ENCODE peak calls at places on chromosome 6, in ten cellular contexts. One of them, this sample, is unnamed.

GRCh38 chr6:3916211-3916610 is 67.0 kb downstream of the FAM50B start:
- DNase-seq in GM18507: no peak
- DNase-seq in T1000: no peak
- DNase-seq in central memory CD4-positive, alpha-beta T cell: no peak
- DNase-seq in NCI-H748 treated with DMSO at 0.1 percent for 48 hours: no peak
- DNase-seq in GM23338: no peak
- DNase-seq in left kidney: no peak
- DNase-seq in activated CD4-positive, alpha-beta T cell treated with anti-CD3 and anti-CD28 coated beads for 24 hours: no peak
- DNase-seq in body of pancreas: no peak
- DNase-seq in activated CD4-positive, CD25-positive, alpha-beta regulatory T cell: no peak
- DNase-seq in this sample: no peak

GRCh38 chr6:112879920-112880413 is 532.8 kb downstream of the RFPL4B start:
- DNase-seq in GM18507: peak
- DNase-seq in T1000: no peak
- DNase-seq in central memory CD4-positive, alpha-beta T cell: no peak
- DNase-seq in NCI-H748 treated with DMSO at 0.1 percent for 48 hours: no peak
- DNase-seq in GM23338: peak
- DNase-seq in left kidney: peak
- DNase-seq in activated CD4-positive, alpha-beta T cell treated with anti-CD3 and anti-CD28 coated beads for 24 hours: no peak
- DNase-seq in body of pancreas: peak
- DNase-seq in activated CD4-positive, CD25-positive, alpha-beta regulatory T cell: no peak
- DNase-seq in this sample: no peak

GRCh38 chr6:41687501-41688175 is 47.8 kb downstream of the TFEB start:
- DNase-seq in GM18507: no peak
- DNase-seq in T1000: no peak
- DNase-seq in central memory CD4-positive, alpha-beta T cell: no peak
- DNase-seq in NCI-H748 treated with DMSO at 0.1 percent for 48 hours: no peak
- DNase-seq in GM23338: peak
- DNase-seq in left kidney: no peak
- DNase-seq in activated CD4-positive, alpha-beta T cell treated with anti-CD3 and anti-CD28 coated beads for 24 hours: no peak
- DNase-seq in body of pancreas: no peak
- DNase-seq in activated CD4-positive, CD25-positive, alpha-beta regulatory T cell: no peak
- DNase-seq in this sample: no peak

GRCh38 chr6:163413345-163414116 is 987 bp upstream of the QKI start:
- DNase-seq in GM18507: peak
- DNase-seq in T1000: peak
- DNase-seq in central memory CD4-positive, alpha-beta T cell: peak
- DNase-seq in NCI-H748 treated with DMSO at 0.1 percent for 48 hours: peak
- DNase-seq in GM23338: peak
- DNase-seq in left kidney: peak
- DNase-seq in activated CD4-positive, alpha-beta T cell treated with anti-CD3 and anti-CD28 coated beads for 24 hours: peak
- DNase-seq in body of pancreas: peak
- DNase-seq in activated CD4-positive, CD25-positive, alpha-beta regulatory T cell: peak
- DNase-seq in this sample: peak

GRCh38 chr6:63923139-63923739 is 287.6 kb downstream of the PHF3 start:
- DNase-seq in GM18507: peak
- DNase-seq in T1000: no peak
- DNase-seq in central memory CD4-positive, alpha-beta T cell: no peak
- DNase-seq in NCI-H748 treated with DMSO at 0.1 percent for 48 hours: peak
- DNase-seq in GM23338: peak
- DNase-seq in left kidney: peak
- DNase-seq in activated CD4-positive, alpha-beta T cell treated with anti-CD3 and anti-CD28 coated beads for 24 hours: no peak
- DNase-seq in body of pancreas: no peak
- DNase-seq in activated CD4-positive, CD25-positive, alpha-beta regulatory T cell: no peak
- DNase-seq in this sample: no peak

GRCh38 chr6:86147311-86147710 is 504.6 kb upstream of the SYNCRIP start:
- DNase-seq in GM18507: no peak
- DNase-seq in T1000: no peak
- DNase-seq in central memory CD4-positive, alpha-beta T cell: no peak
- DNase-seq in NCI-H748 treated with DMSO at 0.1 percent for 48 hours: no peak
- DNase-seq in GM23338: no peak
- DNase-seq in left kidney: no peak
- DNase-seq in activated CD4-positive, alpha-beta T cell treated with anti-CD3 and anti-CD28 coated beads for 24 hours: no peak
- DNase-seq in body of pancreas: no peak
- DNase-seq in activated CD4-positive, CD25-positive, alpha-beta regulatory T cell: no peak
- DNase-seq in this sample: no peak

GRCh38 chr6:151475653-151476523 is 17.9 kb upstream of the CCDC170 start:
- DNase-seq in GM18507: no peak
- DNase-seq in T1000: no peak
- DNase-seq in central memory CD4-positive, alpha-beta T cell: peak
- DNase-seq in NCI-H748 treated with DMSO at 0.1 percent for 48 hours: peak
- DNase-seq in GM23338: peak
- DNase-seq in left kidney: peak
- DNase-seq in activated CD4-positive, alpha-beta T cell treated with anti-CD3 and anti-CD28 coated beads for 24 hours: peak
- DNase-seq in body of pancreas: peak
- DNase-seq in activated CD4-positive, CD25-positive, alpha-beta regulatory T cell: no peak
- DNase-seq in this sample: no peak

GRCh38 chr6:156848123-156848522 is 70.9 kb downstream of the ARID1B start:
- DNase-seq in GM18507: no peak
- DNase-seq in T1000: no peak
- DNase-seq in central memory CD4-positive, alpha-beta T cell: no peak
- DNase-seq in NCI-H748 treated with DMSO at 0.1 percent for 48 hours: no peak
- DNase-seq in GM23338: no peak
- DNase-seq in left kidney: no peak
- DNase-seq in activated CD4-positive, alpha-beta T cell treated with anti-CD3 and anti-CD28 coated beads for 24 hours: no peak
- DNase-seq in body of pancreas: no peak
- DNase-seq in activated CD4-positive, CD25-positive, alpha-beta regulatory T cell: no peak
- DNase-seq in this sample: no peak

GRCh38 chr6:69069881-69070280 is 434.8 kb downstream of the ADGRB3 start:
- DNase-seq in GM18507: no peak
- DNase-seq in T1000: no peak
- DNase-seq in central memory CD4-positive, alpha-beta T cell: no peak
- DNase-seq in NCI-H748 treated with DMSO at 0.1 percent for 48 hours: no peak
- DNase-seq in GM23338: no peak
- DNase-seq in left kidney: no peak
- DNase-seq in activated CD4-positive, alpha-beta T cell treated with anti-CD3 and anti-CD28 coated beads for 24 hours: no peak
- DNase-seq in body of pancreas: no peak
- DNase-seq in activated CD4-positive, CD25-positive, alpha-beta regulatory T cell: no peak
- DNase-seq in this sample: no peak

GRCh38 chr6:27866370-27867050 is 45.7 kb downstream of the OR2B2 start:
- DNase-seq in GM18507: no peak
- DNase-seq in T1000: no peak
- DNase-seq in central memory CD4-positive, alpha-beta T cell: peak
- DNase-seq in NCI-H748 treated with DMSO at 0.1 percent for 48 hours: peak
- DNase-seq in GM23338: peak
- DNase-seq in left kidney: peak
- DNase-seq in activated CD4-positive, alpha-beta T cell treated with anti-CD3 and anti-CD28 coated beads for 24 hours: peak
- DNase-seq in body of pancreas: no peak
- DNase-seq in activated CD4-positive, CD25-positive, alpha-beta regulatory T cell: peak
- DNase-seq in this sample: peak

GRCh38 chr6:43635387-43636311 is at the start of gene MAD2L1BP:
- DNase-seq in GM18507: peak
- DNase-seq in T1000: peak
- DNase-seq in central memory CD4-positive, alpha-beta T cell: peak
- DNase-seq in NCI-H748 treated with DMSO at 0.1 percent for 48 hours: peak
- DNase-seq in GM23338: peak
- DNase-seq in left kidney: peak
- DNase-seq in activated CD4-positive, alpha-beta T cell treated with anti-CD3 and anti-CD28 coated beads for 24 hours: peak
- DNase-seq in body of pancreas: peak
- DNase-seq in activated CD4-positive, CD25-positive, alpha-beta regulatory T cell: peak
- DNase-seq in this sample: no peak

GRCh38 chr6:27766405-27766804 is 145.8 kb downstream of the OR2B2 start:
- DNase-seq in GM18507: no peak
- DNase-seq in T1000: no peak
- DNase-seq in central memory CD4-positive, alpha-beta T cell: no peak
- DNase-seq in NCI-H748 treated with DMSO at 0.1 percent for 48 hours: no peak
- DNase-seq in GM23338: no peak
- DNase-seq in left kidney: no peak
- DNase-seq in activated CD4-positive, alpha-beta T cell treated with anti-CD3 and anti-CD28 coated beads for 24 hours: no peak
- DNase-seq in body of pancreas: no peak
- DNase-seq in activated CD4-positive, CD25-positive, alpha-beta regulatory T cell: no peak
- DNase-seq in this sample: no peak

GRCh38 chr6:24788031-24788665 is 10.6 kb downstream of the ARMH2 start:
- DNase-seq in GM18507: no peak
- DNase-seq in T1000: no peak
- DNase-seq in central memory CD4-positive, alpha-beta T cell: no peak
- DNase-seq in NCI-H748 treated with DMSO at 0.1 percent for 48 hours: no peak
- DNase-seq in GM23338: no peak
- DNase-seq in left kidney: no peak
- DNase-seq in activated CD4-positive, alpha-beta T cell treated with anti-CD3 and anti-CD28 coated beads for 24 hours: no peak
- DNase-seq in body of pancreas: no peak
- DNase-seq in activated CD4-positive, CD25-positive, alpha-beta regulatory T cell: no peak
- DNase-seq in this sample: no peak

GRCh38 chr6:139757766-139758655 is 383.6 kb upstream of the CITED2 start:
- DNase-seq in GM18507: no peak
- DNase-seq in T1000: no peak
- DNase-seq in central memory CD4-positive, alpha-beta T cell: no peak
- DNase-seq in NCI-H748 treated with DMSO at 0.1 percent for 48 hours: no peak
- DNase-seq in GM23338: no peak
- DNase-seq in left kidney: no peak
- DNase-seq in activated CD4-positive, alpha-beta T cell treated with anti-CD3 and anti-CD28 coated beads for 24 hours: no peak
- DNase-seq in body of pancreas: no peak
- DNase-seq in activated CD4-positive, CD25-positive, alpha-beta regulatory T cell: no peak
- DNase-seq in this sample: no peak

GRCh38 chr6:95593025-95593424 is 15.7 kb downstream of the MANEA start:
- DNase-seq in GM18507: no peak
- DNase-seq in T1000: no peak
- DNase-seq in central memory CD4-positive, alpha-beta T cell: no peak
- DNase-seq in NCI-H748 treated with DMSO at 0.1 percent for 48 hours: no peak
- DNase-seq in GM23338: no peak
- DNase-seq in left kidney: no peak
- DNase-seq in activated CD4-positive, alpha-beta T cell treated with anti-CD3 and anti-CD28 coated beads for 24 hours: no peak
- DNase-seq in body of pancreas: peak
- DNase-seq in activated CD4-positive, CD25-positive, alpha-beta regulatory T cell: no peak
- DNase-seq in this sample: no peak

GRCh38 chr6:148565321-148565926 is 181.4 kb upstream of the UST start:
- DNase-seq in GM18507: no peak
- DNase-seq in T1000: no peak
- DNase-seq in central memory CD4-positive, alpha-beta T cell: no peak
- DNase-seq in NCI-H748 treated with DMSO at 0.1 percent for 48 hours: no peak
- DNase-seq in GM23338: no peak
- DNase-seq in left kidney: no peak
- DNase-seq in activated CD4-positive, alpha-beta T cell treated with anti-CD3 and anti-CD28 coated beads for 24 hours: no peak
- DNase-seq in body of pancreas: no peak
- DNase-seq in activated CD4-positive, CD25-positive, alpha-beta regulatory T cell: no peak
- DNase-seq in this sample: no peak

GRCh38 chr6:109188115-109188411 is 92.8 kb downstream of the CEP57L1 start:
- DNase-seq in GM18507: no peak
- DNase-seq in T1000: no peak
- DNase-seq in central memory CD4-positive, alpha-beta T cell: no peak
- DNase-seq in NCI-H748 treated with DMSO at 0.1 percent for 48 hours: no peak
- DNase-seq in GM23338: no peak
- DNase-seq in left kidney: no peak
- DNase-seq in activated CD4-positive, alpha-beta T cell treated with anti-CD3 and anti-CD28 coated beads for 24 hours: no peak
- DNase-seq in body of pancreas: no peak
- DNase-seq in activated CD4-positive, CD25-positive, alpha-beta regulatory T cell: no peak
- DNase-seq in this sample: no peak

GRCh38 chr6:119129148-119129967 is 50.9 kb upstream of the FAM184A start:
- DNase-seq in GM18507: no peak
- DNase-seq in T1000: no peak
- DNase-seq in central memory CD4-positive, alpha-beta T cell: peak
- DNase-seq in NCI-H748 treated with DMSO at 0.1 percent for 48 hours: peak
- DNase-seq in GM23338: peak
- DNase-seq in left kidney: peak
- DNase-seq in activated CD4-positive, alpha-beta T cell treated with anti-CD3 and anti-CD28 coated beads for 24 hours: peak
- DNase-seq in body of pancreas: peak
- DNase-seq in activated CD4-positive, CD25-positive, alpha-beta regulatory T cell: no peak
- DNase-seq in this sample: peak

GRCh38 chr6:36944650-36945049 is 9.9 kb upstream of the PI16 start:
- DNase-seq in GM18507: no peak
- DNase-seq in T1000: no peak
- DNase-seq in central memory CD4-positive, alpha-beta T cell: no peak
- DNase-seq in NCI-H748 treated with DMSO at 0.1 percent for 48 hours: no peak
- DNase-seq in GM23338: no peak
- DNase-seq in left kidney: no peak
- DNase-seq in activated CD4-positive, alpha-beta T cell treated with anti-CD3 and anti-CD28 coated beads for 24 hours: no peak
- DNase-seq in body of pancreas: peak
- DNase-seq in activated CD4-positive, CD25-positive, alpha-beta regulatory T cell: no peak
- DNase-seq in this sample: no peak

GRCh38 chr6:64580346-64580745 is 944.7 kb downstream of the PHF3 start:
- DNase-seq in GM18507: no peak
- DNase-seq in T1000: no peak
- DNase-seq in central memory CD4-positive, alpha-beta T cell: no peak
- DNase-seq in NCI-H748 treated with DMSO at 0.1 percent for 48 hours: no peak
- DNase-seq in GM23338: no peak
- DNase-seq in left kidney: no peak
- DNase-seq in activated CD4-positive, alpha-beta T cell treated with anti-CD3 and anti-CD28 coated beads for 24 hours: no peak
- DNase-seq in body of pancreas: no peak
- DNase-seq in activated CD4-positive, CD25-positive, alpha-beta regulatory T cell: no peak
- DNase-seq in this sample: no peak

GRCh38 chr6:166587631-166588413 is 1.3 kb upstream of the RAMACL start:
- DNase-seq in GM18507: peak
- DNase-seq in T1000: no peak
- DNase-seq in central memory CD4-positive, alpha-beta T cell: no peak
- DNase-seq in NCI-H748 treated with DMSO at 0.1 percent for 48 hours: no peak
- DNase-seq in GM23338: no peak
- DNase-seq in left kidney: peak
- DNase-seq in activated CD4-positive, alpha-beta T cell treated with anti-CD3 and anti-CD28 coated beads for 24 hours: no peak
- DNase-seq in body of pancreas: no peak
- DNase-seq in activated CD4-positive, CD25-positive, alpha-beta regulatory T cell: no peak
- DNase-seq in this sample: peak

GRCh38 chr6:149248688-149249369 is 68.7 kb upstream of the TAB2 start:
- DNase-seq in GM18507: no peak
- DNase-seq in T1000: no peak
- DNase-seq in central memory CD4-positive, alpha-beta T cell: peak
- DNase-seq in NCI-H748 treated with DMSO at 0.1 percent for 48 hours: no peak
- DNase-seq in GM23338: no peak
- DNase-seq in left kidney: peak
- DNase-seq in activated CD4-positive, alpha-beta T cell treated with anti-CD3 and anti-CD28 coated beads for 24 hours: no peak
- DNase-seq in body of pancreas: no peak
- DNase-seq in activated CD4-positive, CD25-positive, alpha-beta regulatory T cell: no peak
- DNase-seq in this sample: no peak

GRCh38 chr6:119044263-119044662 is 34.2 kb downstream of the FAM184A start:
- DNase-seq in GM18507: no peak
- DNase-seq in T1000: no peak
- DNase-seq in central memory CD4-positive, alpha-beta T cell: no peak
- DNase-seq in NCI-H748 treated with DMSO at 0.1 percent for 48 hours: no peak
- DNase-seq in GM23338: no peak
- DNase-seq in left kidney: no peak
- DNase-seq in activated CD4-positive, alpha-beta T cell treated with anti-CD3 and anti-CD28 coated beads for 24 hours: no peak
- DNase-seq in body of pancreas: no peak
- DNase-seq in activated CD4-positive, CD25-positive, alpha-beta regulatory T cell: no peak
- DNase-seq in this sample: no peak

GRCh38 chr6:145071836-145072235 is 663.5 kb downstream of the EPM2A start:
- DNase-seq in GM18507: no peak
- DNase-seq in T1000: no peak
- DNase-seq in central memory CD4-positive, alpha-beta T cell: no peak
- DNase-seq in NCI-H748 treated with DMSO at 0.1 percent for 48 hours: no peak
- DNase-seq in GM23338: no peak
- DNase-seq in left kidney: no peak
- DNase-seq in activated CD4-positive, alpha-beta T cell treated with anti-CD3 and anti-CD28 coated beads for 24 hours: no peak
- DNase-seq in body of pancreas: no peak
- DNase-seq in activated CD4-positive, CD25-positive, alpha-beta regulatory T cell: no peak
- DNase-seq in this sample: no peak

GRCh38 chr6:111872521-111873177 is 603 bp downstream of the FYN start:
- DNase-seq in GM18507: no peak
- DNase-seq in T1000: peak
- DNase-seq in central memory CD4-positive, alpha-beta T cell: peak
- DNase-seq in NCI-H748 treated with DMSO at 0.1 percent for 48 hours: peak
- DNase-seq in GM23338: no peak
- DNase-seq in left kidney: peak
- DNase-seq in activated CD4-positive, alpha-beta T cell treated with anti-CD3 and anti-CD28 coated beads for 24 hours: peak
- DNase-seq in body of pancreas: peak
- DNase-seq in activated CD4-positive, CD25-positive, alpha-beta regulatory T cell: peak
- DNase-seq in this sample: no peak

GRCh38 chr6:34680802-34681515 is 15.6 kb downstream of the ILRUN start:
- DNase-seq in GM18507: peak
- DNase-seq in T1000: no peak
- DNase-seq in central memory CD4-positive, alpha-beta T cell: no peak
- DNase-seq in NCI-H748 treated with DMSO at 0.1 percent for 48 hours: no peak
- DNase-seq in GM23338: no peak
- DNase-seq in left kidney: no peak
- DNase-seq in activated CD4-positive, alpha-beta T cell treated with anti-CD3 and anti-CD28 coated beads for 24 hours: no peak
- DNase-seq in body of pancreas: no peak
- DNase-seq in activated CD4-positive, CD25-positive, alpha-beta regulatory T cell: no peak
- DNase-seq in this sample: no peak

This sample was measured in GM12864.